ENCODE peak calls at places on chromosomes 6 and 20, in seven cellular contexts. C is colonic mucosa, E is psoas muscle, Z is heart left ventricle, P is upper lobe of right lung, O is fibroblast of lung, L is right atrium auricular region. I is an unnamed sample.

GRCh38 chr6:104995989-104996617 is 39.2 kb downstream of the LIN28B start:
- DNase-seq in C (no peak), E (no peak), Z (no peak), P (no peak), O (peak; percentile 54), L (no peak), I (no peak)

GRCh38 chr20:56400001-56400640 is 7.7 kb downstream of the CSTF1 start:
- DNase-seq in C (peak; percentile 62), E (no peak), Z (no peak), P (no peak), O (peak; percentile 88), L (peak; percentile 70), I (peak; percentile 46)

GRCh38 chr6:52160468-52161104 is 25.6 kb upstream of the IL17A start:
- DNase-seq in C (no peak), E (no peak), Z (no peak), P (no peak), O (no peak), L (no peak), I (no peak)

GRCh38 chr6:142871910-142872331 is 73.1 kb downstream of the HIVEP2 start:
- DNase-seq in C (peak; percentile 58), E (no peak), Z (no peak), P (no peak), O (peak; percentile 84), L (peak; percentile 65), I (peak; percentile 44)

GRCh38 chr20:3199976-3200755 is 4.3 kb downstream of the DDRGK1 start:
- DNase-seq in C (no peak), E (no peak), Z (no peak), P (no peak), O (no peak), L (no peak), I (no peak)

GRCh38 chr6:127022297-127022696 is 96.2 kb upstream of the RSPO3 start:
- DNase-seq in C (peak; percentile 67), E (no peak), Z (peak; percentile 33), P (peak; percentile 56), O (peak; percentile 66), L (no peak), I (peak; percentile 6)

GRCh38 chr6:142845143-142845571 is 99.8 kb downstream of the HIVEP2 start:
- DNase-seq in C (no peak), E (no peak), Z (no peak), P (no peak), O (peak; percentile 23), L (no peak), I (no peak)

GRCh38 chr6:62971976-62972658 is 239.2 kb upstream of the FKBP1C start:
- DNase-seq in C (no peak), E (no peak), Z (no peak), P (no peak), O (no peak), L (no peak), I (no peak)

GRCh38 chr6:79408598-79408997 is 128.6 kb downstream of the LCA5 start:
- DNase-seq in C (no peak), E (no peak), Z (no peak), P (no peak), O (no peak), L (no peak), I (no peak)

GRCh38 chr6:79410806-79411205 is 126.4 kb downstream of the LCA5 start:
- DNase-seq in C (no peak), E (no peak), Z (no peak), P (no peak), O (no peak), L (no peak), I (no peak)

GRCh38 chr6:79416931-79417330 is 120.3 kb downstream of the LCA5 start:
- DNase-seq in C (no peak), E (no peak), Z (no peak), P (no peak), O (no peak), L (no peak), I (no peak)

GRCh38 chr6:79413562-79414002 is 123.6 kb downstream of the LCA5 start:
- DNase-seq in C (no peak), E (no peak), Z (no peak), P (no peak), O (peak; percentile 85), L (no peak), I (no peak)
- H3K27me3 ChIP-seq in C (no peaks in the 10 kb centered on the region), E (no peaks in the 10 kb centered on the region), Z (no peaks in the 10 kb centered on the region), P (no peaks in the 10 kb centered on the region), O (no peaks in the 10 kb centered on the region), L (no peaks in the 10 kb centered on the region), I (no peaks in the 10 kb centered on the region)

DNA sequence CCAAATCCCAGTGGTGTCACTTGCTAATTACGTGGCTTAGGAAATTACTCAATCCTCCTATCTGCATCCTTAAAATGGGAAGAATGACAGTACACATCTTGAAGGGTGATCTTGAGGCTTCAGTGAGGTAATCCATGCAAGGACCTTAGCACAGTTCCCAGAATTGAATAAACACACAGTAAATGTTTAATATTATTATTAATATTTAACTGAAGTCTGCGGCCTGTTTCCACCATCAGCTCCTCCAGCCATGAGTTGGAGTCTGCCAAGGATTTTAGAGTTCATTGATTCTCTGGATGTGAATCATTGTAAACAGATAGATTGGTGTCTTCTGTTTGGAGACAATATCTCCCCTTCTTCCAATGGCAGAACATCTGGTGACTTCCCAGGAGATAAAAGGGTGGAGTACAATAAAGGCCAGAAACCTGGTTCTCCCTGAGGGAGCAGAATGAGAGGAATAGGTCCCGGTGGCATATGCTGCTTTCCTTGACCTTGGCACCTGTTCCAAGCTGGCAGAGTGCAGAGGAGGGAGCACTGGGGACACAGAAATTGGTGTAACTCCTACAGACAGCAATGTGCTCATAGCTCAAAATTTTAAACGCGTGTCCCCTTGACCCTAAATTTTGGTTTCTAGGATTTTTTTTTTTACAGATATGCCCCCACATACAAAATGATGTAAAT is 25.4 kb downstream of the UNC5CL start:
- DNase-seq in C (no peak), E (no peak), Z (no peak), P (no peak), O (no peak), L (no peak), I (no peak)
- H3K27ac ChIP-seq in C (no peak overlapping the region), E (no peak overlapping the region), Z (no peak overlapping the region), P (no peak overlapping the region), O (no peak overlapping the region), L (no peak overlapping the region), I (no peak overlapping the region)

GRCh38 chr6:2643935-2644539 is 106.7 kb downstream of the MYLK4 start:
- DNase-seq in C (no peak), E (no peak), Z (no peak), P (no peak), O (no peak), L (no peak), I (no peak)

GRCh38 chr6:2639876-2640275 is 110.8 kb downstream of the MYLK4 start:
- DNase-seq in C (no peak), E (no peak), Z (no peak), P (no peak), O (no peak), L (no peak), I (no peak)

GRCh38 chr6:2639167-2639566 is 111.6 kb downstream of the MYLK4 start:
- DNase-seq in C (no peak), E (no peak), Z (no peak), P (no peak), O (no peak), L (no peak), I (no peak)

GRCh38 chr6:2640551-2640950 is 110.2 kb downstream of the MYLK4 start:
- DNase-seq in C (no peak), E (no peak), Z (no peak), P (no peak), O (no peak), L (no peak), I (no peak)

DNA sequence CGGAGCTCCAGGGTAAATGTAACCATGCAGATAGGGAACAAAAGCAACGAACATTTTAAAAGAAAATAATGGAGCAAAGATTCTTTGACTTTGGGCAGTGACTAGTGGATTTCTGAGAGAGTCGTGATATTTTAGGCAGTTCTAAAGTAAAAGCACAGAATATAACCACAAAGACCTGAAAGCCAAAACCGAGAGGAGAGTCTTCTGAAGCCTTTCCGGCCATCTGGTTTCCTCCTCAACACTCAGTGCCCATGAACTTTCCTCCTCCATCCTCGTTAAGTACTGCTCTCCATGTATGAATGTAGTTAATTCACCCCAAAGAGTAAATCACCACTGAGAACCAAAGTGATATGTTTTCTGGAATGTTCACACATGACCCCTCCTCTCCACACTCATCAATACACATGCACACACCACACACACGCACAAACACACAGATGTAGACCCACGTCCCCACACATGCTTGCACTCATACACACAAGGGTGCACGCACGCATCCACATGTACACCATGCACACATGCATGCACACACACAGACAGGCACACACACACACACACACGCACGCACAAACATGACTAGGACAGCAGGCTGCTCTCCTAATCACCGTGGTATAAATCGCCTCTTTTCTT is 109.6 kb downstream of the MYLK4 start:
- DNase-seq in C (no peak), E (no peak), Z (no peak), P (no peak), O (no peak), L (no peak), I (no peak)
- H3K27me3 ChIP-seq in C (no peaks in the 10 kb centered on the region), E (no peaks in the 10 kb centered on the region), Z (peaks cover 3% of the 10 kb centered on the region), P (peaks cover 6% of the 10 kb centered on the region), O (peaks cover 16% of the 10 kb centered on the region), L (no peaks in the 10 kb centered on the region), I (peaks cover 8% of the 10 kb centered on the region)

GRCh38 chr6:37047421-37047931 is 42.0 kb downstream of the FGD2 start:
- DNase-seq in C (no peak), E (no peak), Z (no peak), P (no peak), O (no peak), L (no peak), I (no peak)

GRCh38 chr6:37049990-37050853 is 44.8 kb downstream of the FGD2 start:
- DNase-seq in C (peak; percentile 49), E (peak; percentile 68), Z (peak; percentile 89), P (peak; percentile 89), O (no peak), L (peak; percentile 71), I (peak; percentile 67)

GRCh38 chr6:37047933-37048850 is 42.7 kb downstream of the FGD2 start:
- DNase-seq in C (no peak), E (no peak), Z (no peak), P (no peak), O (no peak), L (no peak), I (no peak)

GRCh38 chr6:37049735-37049989 is 44.2 kb downstream of the FGD2 start:
- DNase-seq in C (no peak), E (no peak), Z (no peak), P (no peak), O (no peak), L (no peak), I (no peak)

GRCh38 chr6:37048851-37049734 is 43.6 kb downstream of the FGD2 start:
- DNase-seq in C (peak; percentile 47), E (peak; percentile 51), Z (no peak), P (no peak), O (peak; percentile 83), L (no peak), I (no peak)
- H3K27ac ChIP-seq in C (peak overlapping the region; percentile 53), E (peak overlapping the region; percentile 24), Z (peak overlapping the region; percentile 76), P (peak overlapping the region; percentile 75), O (no peak overlapping the region), L (no peak overlapping the region), I (no peak overlapping the region)

DNA sequence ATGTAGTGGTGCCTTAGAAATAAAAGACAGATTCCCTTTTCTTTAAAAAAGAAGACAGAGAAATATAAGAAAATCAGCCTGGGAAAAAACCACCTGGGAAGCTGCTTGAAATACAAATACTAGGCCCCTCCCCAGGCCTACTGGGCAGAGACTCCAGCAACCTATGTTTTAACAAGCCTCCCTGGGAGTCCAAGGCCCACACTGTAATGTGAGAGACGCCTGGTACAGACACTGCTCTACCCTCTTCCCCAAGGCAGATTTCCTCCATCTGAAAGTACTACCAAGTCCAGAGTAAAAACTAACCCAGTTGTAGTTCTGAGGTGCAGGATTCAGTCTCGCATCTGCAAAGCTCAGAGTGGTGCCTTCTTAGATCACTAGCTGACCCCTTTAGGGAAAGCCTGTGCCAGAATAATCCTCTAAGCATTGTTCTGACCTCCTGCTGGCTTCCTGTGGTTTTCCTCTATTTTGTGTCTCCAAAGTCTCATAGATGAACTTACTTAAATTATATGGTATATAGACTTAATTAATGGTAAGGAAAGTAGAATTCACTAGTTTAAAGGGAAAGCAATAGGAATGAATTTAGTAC is 270.2 kb upstream of the SLC35B3 start:
- DNase-seq in C (no peak), E (no peak), Z (no peak), P (no peak), O (no peak), L (no peak), I (no peak)
- H3K27me3 ChIP-seq in C (no peaks in the 10 kb centered on the region), E (no peaks in the 10 kb centered on the region), Z (no peaks in the 10 kb centered on the region), P (no peaks in the 10 kb centered on the region), O (no peaks in the 10 kb centered on the region), L (no peaks in the 10 kb centered on the region), I (no peaks in the 10 kb centered on the region)